ENCODE peak calls at places on chromosomes 3 and 15, in eight cellular contexts. O is CD8-positive, alpha-beta memory T cell; R is substantia nigra; J is fibroblast of lung; E is ascending aorta; A is GM18507; M is PC-3; V is anterior cingulate cortex. T is an unnamed sample.

GRCh38 chr3:85161544-85161943 is 202.8 kb downstream of the CADM2 start:
- DNase-seq in O (no peak), R (no peak), J (no peak), E (no peak), A (no peak), M (peak), V (no peak), T (no peak)

GRCh38 chr3:119019767-119020518 is 14.7 kb downstream of the IGSF11 start:
- DNase-seq in O (no peak), R (no peak), J (no peak), E (no peak), A (no peak), M (no peak), V (no peak), T (no peak)

GRCh38 chr3:148149556-148149955 is 548.1 kb upstream of the AGTR1 start:
- DNase-seq in O (no peak), R (no peak), J (no peak), E (no peak), A (no peak), M (no peak), V (no peak), T (no peak)

GRCh38 chr3:12663936-12664908 is at the start of gene RAF1:
- DNase-seq in O (peak), R (peak), J (peak), E (peak), A (peak), M (peak), V (peak), T (peak)

GRCh38 chr15:93716615-93717221 is 514.6 kb upstream of the MCTP2 start:
- DNase-seq in O (no peak), R (peak), J (no peak), E (no peak), A (no peak), M (no peak), V (no peak), T (no peak)

GRCh38 chr3:196689941-196690660 is 21.9 kb downstream of the CEP19 start:
- DNase-seq in O (no peak), R (no peak), J (no peak), E (no peak), A (no peak), M (no peak), V (no peak), T (no peak)

GRCh38 chr15:67479781-67480180 is 41.1 kb upstream of the C15orf61 start:
- DNase-seq in O (no peak), R (no peak), J (peak), E (no peak), A (no peak), M (no peak), V (no peak), T (no peak)

GRCh38 chr3:125357032-125357658 is 18.0 kb downstream of the ZNF148 start:
- DNase-seq in O (peak), R (peak), J (peak), E (no peak), A (peak), M (peak), V (peak), T (peak)

GRCh38 chr3:109548192-109548938 is 211.0 kb upstream of the DPPA4 start:
- DNase-seq in O (no peak), R (no peak), J (no peak), E (no peak), A (no peak), M (peak), V (no peak), T (no peak)

GRCh38 chr15:93997071-93997658 is 234.2 kb upstream of the MCTP2 start:
- DNase-seq in O (no peak), R (no peak), J (peak), E (no peak), A (no peak), M (peak), V (no peak), T (no peak)

GRCh38 chr3:125025647-125026046 is 30.1 kb downstream of the HEG1 start:
- DNase-seq in O (no peak), R (no peak), J (no peak), E (no peak), A (no peak), M (no peak), V (no peak), T (no peak)

GRCh38 chr3:194205675-194206133 is 69.8 kb downstream of the HES1 start:
- DNase-seq in O (no peak), R (no peak), J (no peak), E (no peak), A (no peak), M (peak), V (no peak), T (no peak)

GRCh38 chr3:79598594-79598993 is 169.2 kb downstream of the ROBO1 start:
- DNase-seq in O (no peak), R (no peak), J (peak), E (no peak), A (no peak), M (no peak), V (no peak), T (no peak)